ENCODE peak calls at places on chromosomes 1 and 21, in nine cellular contexts. V is WTC11, O is cardiac septum, Z is thoracic aorta, H is LoVo, I is GM03348, R is GM10248, J is M059J, W is cardiac fibroblast. M is an unnamed sample.

GRCh38 chr1:5109652-5110051 is 455.2 kb downstream of the AJAP1 start:
- DNase-seq in V (no peak), O (no peak), Z (no peak), H (no peak), I (no peak), R (no peak), J (no peak), W (no peak), M (no peak)

GRCh38 chr1:15953791-15954201 is 22.1 kb downstream of the ZBTB17 start:
- DNase-seq in V (no peak), O (no peak), Z (no peak), H (no peak), I (no peak), R (no peak), J (peak; percentile 63), W (no peak), M (no peak)

GRCh38 chr1:41850029-41850428 is 68.7 kb downstream of the HIVEP3 start:
- DNase-seq in V (no peak), O (no peak), Z (no peak), H (peak; percentile 4), I (no peak), R (no peak), J (peak; percentile 62), W (no peak), M (no peak)

GRCh38 chr1:148264374-148265276 is 112.5 kb upstream of the NBPF11 start:
- DNase-seq in V (peak; percentile 83), O (no peak), Z (no peak), H (no peak), I (peak; percentile 7), R (no peak), J (peak; percentile 12), W (peak; percentile 56), M (peak; percentile 93)

GRCh38 chr1:70353641-70354331 is 736 bp downstream of the ANKRD13C start:
- DNase-seq in V (peak; percentile 35), O (no peak), Z (no peak), H (peak; percentile 69), I (peak; percentile 74), R (peak; percentile 28), J (peak; percentile 93), W (peak; percentile 61), M (peak; percentile 57)

GRCh38 chr1:44157903-44158302 is 16.5 kb upstream of the KLF18 start:
- DNase-seq in V (no peak), O (no peak), Z (no peak), H (no peak), I (no peak), R (no peak), J (no peak), W (no peak), M (no peak)

GRCh38 chr1:116820362-116820761 is 66.1 kb downstream of the CD2 start:
- DNase-seq in V (no peak), O (no peak), Z (no peak), H (peak; percentile 58), I (peak; percentile 53), R (no peak), J (peak; percentile 99), W (peak; percentile 99), M (no peak)

GRCh38 chr1:229181419-229181818 is 89.5 kb upstream of the RAB4A start:
- DNase-seq in V (no peak), O (no peak), Z (no peak), H (no peak), I (no peak), R (no peak), J (no peak), W (no peak), M (no peak)

GRCh38 chr1:187121661-187122060 is 292.9 kb downstream of the PLA2G4A start:
- DNase-seq in V (no peak), O (no peak), Z (no peak), H (no peak), I (no peak), R (no peak), J (no peak), W (no peak), M (no peak)

GRCh38 chr1:230191079-230191478 is 124.0 kb downstream of the GALNT2 start:
- DNase-seq in V (no peak), O (no peak), Z (peak; percentile 55), H (no peak), I (no peak), R (no peak), J (no peak), W (peak; percentile 93), M (no peak)

GRCh38 chr1:41241748-41242644 is at the start of gene SCMH1:
- DNase-seq in V (peak; percentile 70), O (no peak), Z (no peak), H (peak; percentile 68), I (peak; percentile 89), R (peak; percentile 84), J (peak; percentile 52), W (peak; percentile 47), M (peak; percentile 66)

GRCh38 chr21:44013380-44014088 is 1.4 kb downstream of the TRAPPC10 start:
- DNase-seq in V (no peak), O (no peak), Z (no peak), H (no peak), I (peak; percentile 37), R (peak; percentile 48), J (peak; percentile 24), W (peak; percentile 11), M (no peak)

GRCh38 chr1:47523812-47524170 is 85.9 kb downstream of the FOXD2 start:
- DNase-seq in V (no peak), O (no peak), Z (no peak), H (no peak), I (no peak), R (no peak), J (no peak), W (no peak), M (no peak)

GRCh38 chr1:21843996-21844395 is 31.9 kb downstream of the LDLRAD2 start:
- DNase-seq in V (no peak), O (no peak), Z (no peak), H (no peak), I (no peak), R (no peak), J (no peak), W (no peak), M (no peak)

GRCh38 chr1:40638097-40639036 is 27.1 kb downstream of the RIMS3 start:
- DNase-seq in V (no peak), O (no peak), Z (no peak), H (no peak), I (no peak), R (no peak), J (no peak), W (no peak), M (no peak)

GRCh38 chr1:43711524-43712386 is 4.4 kb downstream of the ST3GAL3 start:
- DNase-seq in V (no peak), O (no peak), Z (no peak), H (no peak), I (peak; percentile 74), R (no peak), J (peak; percentile 87), W (peak; percentile 77), M (no peak)

GRCh38 chr1:239457491-239458488 is 71.4 kb downstream of the CHRM3 start:
- DNase-seq in V (no peak), O (no peak), Z (no peak), H (no peak), I (no peak), R (no peak), J (no peak), W (peak; percentile 1), M (no peak)

GRCh38 chr1:1358433-1359201 is at the start of gene MXRA8:
- DNase-seq in V (no peak), O (no peak), Z (peak; percentile 37), H (no peak), I (peak; percentile 93), R (no peak), J (no peak), W (peak; percentile 90), M (peak; percentile 89)

GRCh38 chr21:46096997-46097825 is 701 bp upstream of the COL6A2 start:
- DNase-seq in V (peak; percentile 39), O (peak; percentile 58), Z (no peak), H (no peak), I (peak; percentile 44), R (peak; percentile 18), J (no peak), W (no peak), M (peak; percentile 3)

GRCh38 chr1:219990782-219991510 is 55.4 kb downstream of the EPRS1 start:
- DNase-seq in V (no peak), O (no peak), Z (no peak), H (peak; percentile 3), I (peak; percentile 35), R (no peak), J (peak; percentile 36), W (peak; percentile 63), M (no peak)

GRCh38 chr21:38472709-38473108 is 25.6 kb downstream of the ERG start:
- DNase-seq in V (peak; percentile 52), O (peak; percentile 82), Z (no peak), H (no peak), I (no peak), R (no peak), J (no peak), W (no peak), M (no peak)

GRCh38 chr1:85027242-85027983 is 20.9 kb downstream of the MCOLN3 start:
- DNase-seq in V (no peak), O (no peak), Z (no peak), H (no peak), I (peak; percentile 32), R (peak; percentile 35), J (peak; percentile 34), W (peak; percentile 66), M (no peak)

GRCh38 chr1:87528754-87529517 is 200.3 kb downstream of the LMO4 start:
- DNase-seq in V (no peak), O (no peak), Z (no peak), H (no peak), I (no peak), R (no peak), J (no peak), W (no peak), M (no peak)

GRCh38 chr1:116292929-116293725 is 79.9 kb upstream of the ATP1A1 start:
- DNase-seq in V (no peak), O (no peak), Z (no peak), H (no peak), I (no peak), R (no peak), J (peak; percentile 63), W (no peak), M (no peak)

GRCh38 chr1:50181027-50181663 is 72.4 kb downstream of the ELAVL4 start:
- DNase-seq in V (no peak), O (no peak), Z (no peak), H (no peak), I (no peak), R (no peak), J (no peak), W (no peak), M (no peak)

GRCh38 chr21:16407403-16408279 is 677.9 kb downstream of the USP25 start:
- DNase-seq in V (no peak), O (no peak), Z (no peak), H (no peak), I (no peak), R (no peak), J (peak; percentile 87), W (peak; percentile 42), M (no peak)

GRCh38 chr1:210627740-210628139 is 299.0 kb downstream of the HHAT start:
- DNase-seq in V (no peak), O (no peak), Z (no peak), H (no peak), I (no peak), R (no peak), J (peak; percentile 18), W (no peak), M (no peak)

GRCh38 chr21:32834825-32835224 is 63.3 kb upstream of the PAXBP1 start:
- DNase-seq in V (peak; percentile 35), O (no peak), Z (no peak), H (no peak), I (no peak), R (no peak), J (no peak), W (no peak), M (peak; percentile 22)

GRCh38 chr1:102757363-102757762 is 351.0 kb downstream of the COL11A1 start:
- DNase-seq in V (no peak), O (no peak), Z (no peak), H (no peak), I (no peak), R (no peak), J (no peak), W (no peak), M (no peak)

GRCh38 chr1:155052412-155053400 is 1.6 kb downstream of the ADAM15 start:
- DNase-seq in V (no peak), O (peak; percentile 83), Z (no peak), H (no peak), I (peak; percentile 40), R (peak; percentile 48), J (peak; percentile 28), W (peak; percentile 17), M (no peak)

GRCh38 chr1:31760422-31760900 is 3.7 kb downstream of the ADGRB2 start:
- DNase-seq in V (peak; percentile 55), O (no peak), Z (no peak), H (no peak), I (peak; percentile 42), R (no peak), J (no peak), W (no peak), M (no peak)

M was measured in ELF-1.